ENCODE peak calls at places on chromosomes 13 and 19, in four cellular contexts. One of them, this sample, is unnamed.
A peak's percentile ranks its signal among the peaks of the same experiment; 100 is the strongest.

GRCh38 chr13:37657134-37657533 is 58.6 kb upstream of the POSTN start:
- DNase-seq in GM03348: peak; percentile 18
- DNase-seq in M059J: peak; percentile 86
- DNase-seq in ACHN: no peak
- DNase-seq in this sample: no peak

GRCh38 chr19:43634516-43634876 is 5.2 kb downstream of the CADM4 start:
- DNase-seq in GM03348: no peak
- DNase-seq in M059J: no peak
- DNase-seq in ACHN: no peak
- DNase-seq in this sample: no peak

GRCh38 chr19:17654993-17655392 is 33.2 kb downstream of the UNC13A start:
- DNase-seq in GM03348: no peak
- DNase-seq in M059J: no peak
- DNase-seq in ACHN: no peak
- DNase-seq in this sample: no peak

GRCh38 chr19:13808856-13809255 is 13.6 kb downstream of the ZSWIM4 start:
- DNase-seq in GM03348: no peak
- DNase-seq in M059J: no peak
- DNase-seq in ACHN: no peak
- DNase-seq in this sample: no peak

GRCh38 chr13:113564331-113565023 is 20.1 kb upstream of the TFDP1 start:
- DNase-seq in GM03348: no peak
- DNase-seq in M059J: no peak
- DNase-seq in ACHN: no peak
- DNase-seq in this sample: no peak

GRCh38 chr13:113169277-113170272 is 11.1 kb downstream of the PROZ start:
- DNase-seq in GM03348: no peak
- DNase-seq in M059J: no peak
- DNase-seq in ACHN: no peak
- DNase-seq in this sample: no peak

GRCh38 chr13:102913924-102914628 is 68.2 kb downstream of the ERCC5 start:
- DNase-seq in GM03348: no peak
- DNase-seq in M059J: peak; percentile 50
- DNase-seq in ACHN: no peak
- DNase-seq in this sample: peak; percentile 79

GRCh38 chr19:31975461-31975860 is 369.9 kb upstream of the ZNF507 start:
- DNase-seq in GM03348: no peak
- DNase-seq in M059J: no peak
- DNase-seq in ACHN: no peak
- DNase-seq in this sample: no peak

GRCh38 chr19:45785097-45785496 is 2.8 kb upstream of the DMPK start:
- DNase-seq in GM03348: no peak
- DNase-seq in M059J: no peak
- DNase-seq in ACHN: no peak
- DNase-seq in this sample: no peak

GRCh38 chr13:30063892-30064291 is 213.5 kb upstream of the UBL3 start:
- DNase-seq in GM03348: no peak
- DNase-seq in M059J: no peak
- DNase-seq in ACHN: no peak
- DNase-seq in this sample: no peak

GRCh38 chr13:70357031-70357430 is 248.8 kb upstream of the KLHL1 start:
- DNase-seq in GM03348: no peak
- DNase-seq in M059J: no peak
- DNase-seq in ACHN: no peak
- DNase-seq in this sample: no peak

GRCh38 chr13:33296793-33297425 is 11.4 kb upstream of the STARD13 start:
- DNase-seq in GM03348: no peak
- DNase-seq in M059J: no peak
- DNase-seq in ACHN: no peak
- DNase-seq in this sample: no peak

GRCh38 chr19:940591-941291 is 14.9 kb downstream of the ARID3A start:
- DNase-seq in GM03348: no peak
- DNase-seq in M059J: peak; percentile 86
- DNase-seq in ACHN: peak; percentile 62
- DNase-seq in this sample: peak; percentile 70

GRCh38 chr13:113742000-113742441 is 17.0 kb upstream of the TMEM255B start:
- DNase-seq in GM03348: peak; percentile 81
- DNase-seq in M059J: peak; percentile 56
- DNase-seq in ACHN: peak; percentile 31
- DNase-seq in this sample: peak; percentile 55

GRCh38 chr19:45455707-45456499 is 11.9 kb upstream of the FOSB start:
- DNase-seq in GM03348: peak; percentile 95
- DNase-seq in M059J: peak; percentile 99
- DNase-seq in ACHN: peak; percentile 97
- DNase-seq in this sample: peak; percentile 63

GRCh38 chr19:50191270-50191669 is 12.2 kb upstream of the MYH14 start:
- DNase-seq in GM03348: no peak
- DNase-seq in M059J: no peak
- DNase-seq in ACHN: no peak
- DNase-seq in this sample: no peak

GRCh38 chr13:73451120-73452029 is 392.6 kb downstream of the KLF5 start:
- DNase-seq in GM03348: no peak
- DNase-seq in M059J: no peak
- DNase-seq in ACHN: no peak
- DNase-seq in this sample: no peak

GRCh38 chr13:104823071-104823470 is 1712.4 kb downstream of the EFNB2 start:
- DNase-seq in GM03348: no peak
- DNase-seq in M059J: no peak
- DNase-seq in ACHN: no peak
- DNase-seq in this sample: no peak

GRCh38 chr19:58060231-58060630 is 1.1 kb downstream of the ZNF135 start:
- DNase-seq in GM03348: no peak
- DNase-seq in M059J: no peak
- DNase-seq in ACHN: no peak
- DNase-seq in this sample: no peak

GRCh38 chr19:14530005-14530348 is 583 bp downstream of the TECR start:
- DNase-seq in GM03348: peak; percentile 28
- DNase-seq in M059J: peak; percentile 17
- DNase-seq in ACHN: no peak
- DNase-seq in this sample: no peak

GRCh38 chr13:60655268-60655667 is 258.2 kb downstream of the TDRD3 start:
- DNase-seq in GM03348: no peak
- DNase-seq in M059J: peak; percentile 1
- DNase-seq in ACHN: no peak
- DNase-seq in this sample: no peak

GRCh38 chr13:40428354-40428753 is 238.1 kb downstream of the FOXO1 start:
- DNase-seq in GM03348: no peak
- DNase-seq in M059J: no peak
- DNase-seq in ACHN: no peak
- DNase-seq in this sample: no peak

GRCh38 chr19:56748443-56748842 is 76.9 kb upstream of the ZNF835 start:
- DNase-seq in GM03348: no peak
- DNase-seq in M059J: peak; percentile 25
- DNase-seq in ACHN: peak; percentile 2
- DNase-seq in this sample: peak; percentile 52

GRCh38 chr13:25687622-25688225 is 315.9 kb downstream of the ATP8A2 start:
- DNase-seq in GM03348: no peak
- DNase-seq in M059J: peak; percentile 51
- DNase-seq in ACHN: no peak
- DNase-seq in this sample: no peak

GRCh38 chr13:40770609-40770933 is 419 bp downstream of the MRPS31 start:
- DNase-seq in GM03348: no peak
- DNase-seq in M059J: no peak
- DNase-seq in ACHN: no peak
- DNase-seq in this sample: no peak

GRCh38 chr19:3398114-3398899 is 31.9 kb downstream of the NFIC start:
- DNase-seq in GM03348: peak; percentile 64
- DNase-seq in M059J: no peak
- DNase-seq in ACHN: no peak
- DNase-seq in this sample: no peak

GRCh38 chr13:27487776-27488175 is 37.4 kb upstream of the MTIF3 start:
- DNase-seq in GM03348: peak; percentile 53
- DNase-seq in M059J: no peak
- DNase-seq in ACHN: no peak
- DNase-seq in this sample: no peak

GRCh38 chr13:29800687-29801086 is 49.7 kb downstream of the UBL3 start:
- DNase-seq in GM03348: no peak
- DNase-seq in M059J: no peak
- DNase-seq in ACHN: no peak
- DNase-seq in this sample: no peak

GRCh38 chr13:42696191-42696590 is 85.2 kb upstream of the FAM216B start:
- DNase-seq in GM03348: peak; percentile 28
- DNase-seq in M059J: peak; percentile 90
- DNase-seq in ACHN: no peak
- DNase-seq in this sample: no peak

GRCh38 chr19:36090930-36091695 is 19.8 kb upstream of the OVOL3 start:
- DNase-seq in GM03348: no peak
- DNase-seq in M059J: no peak
- DNase-seq in ACHN: no peak
- DNase-seq in this sample: no peak

GRCh38 chr19:33366917-33367316 is 6.6 kb upstream of the CEBPG start:
- DNase-seq in GM03348: no peak
- DNase-seq in M059J: no peak
- DNase-seq in ACHN: no peak
- DNase-seq in this sample: no peak

GRCh38 chr13:73417012-73417615 is 358.3 kb downstream of the KLF5 start:
- DNase-seq in GM03348: peak; percentile 13
- DNase-seq in M059J: peak; percentile 25
- DNase-seq in ACHN: peak; percentile 41
- DNase-seq in this sample: peak; percentile 48

GRCh38 chr19:50415661-50416033 is 3.1 kb upstream of the SPIB start:
- DNase-seq in GM03348: no peak
- DNase-seq in M059J: no peak
- DNase-seq in ACHN: no peak
- DNase-seq in this sample: no peak

This sample was measured in A673.